ENCODE peak calls at places on chromosomes 7 and 10, in eight cellular contexts. Q, A, V, U, R, E, Z and F are unnamed samples.

GRCh38 chr7:127738859-127739258 is 86.9 kb downstream of the SND1 start:
- DNase-seq in Q (no peak), A (no peak), V (no peak), U (no peak), R (no peak), E (no peak), Z (no peak), F (no peak)

GRCh38 chr10:122010405-122011050 is 21.6 kb downstream of the TACC2 start:
- DNase-seq in Q (no peak), A (no peak), V (no peak), U (no peak), R (no peak), E (no peak), Z (no peak), F (no peak)

GRCh38 chr7:151076863-151077704 is 3.5 kb downstream of the FASTK start:
- DNase-seq in Q (peak), A (no peak), V (no peak), U (peak), R (no peak), E (no peak), Z (peak), F (no peak)

GRCh38 chr7:100867040-100867795 is at the start of gene TRIP6:
- DNase-seq in Q (peak), A (peak), V (peak), U (peak), R (peak), E (peak), Z (peak), F (peak)

GRCh38 chr10:28177944-28178637 is 124.8 kb downstream of the MPP7 start:
- DNase-seq in Q (no peak), A (no peak), V (no peak), U (no peak), R (no peak), E (no peak), Z (no peak), F (no peak)

GRCh38 chr10:125134916-125135770 is 25.2 kb downstream of the CTBP2 start:
- DNase-seq in Q (no peak), A (no peak), V (no peak), U (peak), R (no peak), E (peak), Z (no peak), F (no peak)

GRCh38 chr7:149414745-149415390 is 46.0 kb downstream of the ZNF777 start:
- DNase-seq in Q (no peak), A (no peak), V (peak), U (no peak), R (peak), E (no peak), Z (peak), F (no peak)

GRCh38 chr7:1287629-1288225 is 55.1 kb downstream of the UNCX start:
- DNase-seq in Q (no peak), A (no peak), V (no peak), U (no peak), R (no peak), E (no peak), Z (no peak), F (no peak)

GRCh38 chr10:266974-267425 is 131.7 kb downstream of the ZMYND11 start:
- DNase-seq in Q (peak), A (no peak), V (no peak), U (no peak), R (no peak), E (peak), Z (no peak), F (no peak)

GRCh38 chr7:738723-739454 is 11.8 kb upstream of the PRKAR1B start:
- DNase-seq in Q (no peak), A (no peak), V (no peak), U (peak), R (peak), E (no peak), Z (no peak), F (no peak)

GRCh38 chr7:6284461-6285360 is 12.3 kb upstream of the CYTH3 start:
- DNase-seq in Q (peak), A (peak), V (no peak), U (no peak), R (no peak), E (no peak), Z (no peak), F (no peak)

GRCh38 chr7:116836911-116837310 is 25.5 kb upstream of the CAPZA2 start:
- DNase-seq in Q (peak), A (peak), V (no peak), U (no peak), R (no peak), E (no peak), Z (no peak), F (no peak)

GRCh38 chr7:16356241-16356958 is 64.9 kb downstream of the CRPPA start:
- DNase-seq in Q (no peak), A (no peak), V (no peak), U (no peak), R (no peak), E (no peak), Z (no peak), F (no peak)

GRCh38 chr10:114684085-114684821 is 26.2 kb upstream of the ABLIM1 start:
- DNase-seq in Q (peak), A (no peak), V (peak), U (peak), R (peak), E (peak), Z (peak), F (peak)

GRCh38 chr7:272631-273030 is 17.3 kb upstream of the FOXL3 start:
- DNase-seq in Q (no peak), A (no peak), V (peak), U (no peak), R (no peak), E (no peak), Z (no peak), F (no peak)

GRCh38 chr7:70406419-70407189 is 725.3 kb upstream of the GALNT17 start:
- DNase-seq in Q (no peak), A (no peak), V (no peak), U (no peak), R (no peak), E (no peak), Z (no peak), F (no peak)

GRCh38 chr7:22295402-22296264 is 61.3 kb downstream of the RAPGEF5 start:
- DNase-seq in Q (no peak), A (no peak), V (no peak), U (no peak), R (no peak), E (no peak), Z (no peak), F (no peak)

GRCh38 chr10:71837085-71837827 is 13.8 kb downstream of the PSAP start:
- DNase-seq in Q (no peak), A (no peak), V (no peak), U (no peak), R (no peak), E (no peak), Z (no peak), F (no peak)

GRCh38 chr10:363152-363551 is 227.9 kb downstream of the ZMYND11 start:
- DNase-seq in Q (no peak), A (no peak), V (no peak), U (no peak), R (no peak), E (no peak), Z (no peak), F (no peak)

GRCh38 chr7:391411-391951 is 101.5 kb downstream of the FOXL3 start:
- DNase-seq in Q (no peak), A (no peak), V (no peak), U (peak), R (no peak), E (no peak), Z (no peak), F (no peak)

GRCh38 chr10:72088879-72089585 is 681 bp upstream of the SPOCK2 start:
- DNase-seq in Q (no peak), A (no peak), V (no peak), U (no peak), R (peak), E (no peak), Z (no peak), F (no peak)

GRCh38 chr7:21041666-21042065 is 255.0 kb upstream of the SP8 start:
- DNase-seq in Q (peak), A (no peak), V (no peak), U (no peak), R (no peak), E (no peak), Z (no peak), F (no peak)

GRCh38 chr7:21044913-21045312 is 258.2 kb upstream of the SP8 start:
- DNase-seq in Q (no peak), A (no peak), V (no peak), U (no peak), R (no peak), E (no peak), Z (no peak), F (no peak)

GRCh38 chr7:21044384-21044783 is 257.7 kb upstream of the SP8 start:
- DNase-seq in Q (peak), A (no peak), V (no peak), U (no peak), R (no peak), E (no peak), Z (no peak), F (no peak)

DNA sequence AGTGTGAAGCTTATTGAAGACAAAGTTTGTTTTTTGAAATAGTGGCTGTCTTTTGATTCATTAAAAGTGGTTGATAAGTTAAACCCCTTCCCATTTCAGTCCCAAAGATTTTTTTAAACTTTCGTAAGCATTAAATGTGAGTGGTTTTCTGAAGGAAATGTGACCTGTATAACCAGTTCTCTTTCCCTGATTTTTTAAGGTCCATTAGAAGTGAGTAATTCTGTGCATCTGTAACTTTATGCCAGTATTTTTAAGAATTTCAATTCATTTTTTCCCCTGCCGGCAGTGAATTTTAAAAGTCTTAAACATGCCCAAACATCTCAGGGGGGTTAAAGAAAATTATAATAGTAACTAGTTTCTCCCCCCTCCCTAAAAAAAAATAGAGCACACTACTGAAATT is 254.6 kb upstream of the SP8 start:
- DNase-seq in Q (peak), A (no peak), V (no peak), U (no peak), R (no peak), E (no peak), Z (no peak), F (no peak)
- H3K4me3 ChIP-seq in Q (no peak), A (no peak), V (no peak), U (no peak), R (no peak), E (no peak), Z (no peak), F (no peak)

GRCh38 chr7:113796557-113796956 is 122.3 kb downstream of the PPP1R3A start:
- DNase-seq in Q (no peak), A (no peak), V (no peak), U (no peak), R (no peak), E (no peak), Z (no peak), F (no peak)
- H3K27ac ChIP-seq in Q (no peak), A (no peak), V (no peak), U (no peak), R (no peak), E (no peak), Z (no peak), F (no peak)

GRCh38 chr10:34083567-34083966 is 731.5 kb downstream of the PARD3 start:
- DNase-seq in Q (no peak), A (no peak), V (no peak), U (no peak), R (no peak), E (no peak), Z (no peak), F (no peak)

GRCh38 chr10:34081347-34081743 is 733.8 kb downstream of the PARD3 start:
- DNase-seq in Q (no peak), A (no peak), V (no peak), U (no peak), R (no peak), E (no peak), Z (no peak), F (no peak)

GRCh38 chr10:34080485-34081346 is 734.4 kb downstream of the PARD3 start:
- DNase-seq in Q (no peak), A (no peak), V (no peak), U (no peak), R (no peak), E (peak), Z (peak), F (no peak)

GRCh38 chr10:34079702-34080484 is 735.2 kb downstream of the PARD3 start:
- DNase-seq in Q (no peak), A (no peak), V (no peak), U (no peak), R (no peak), E (no peak), Z (no peak), F (no peak)

DNA sequence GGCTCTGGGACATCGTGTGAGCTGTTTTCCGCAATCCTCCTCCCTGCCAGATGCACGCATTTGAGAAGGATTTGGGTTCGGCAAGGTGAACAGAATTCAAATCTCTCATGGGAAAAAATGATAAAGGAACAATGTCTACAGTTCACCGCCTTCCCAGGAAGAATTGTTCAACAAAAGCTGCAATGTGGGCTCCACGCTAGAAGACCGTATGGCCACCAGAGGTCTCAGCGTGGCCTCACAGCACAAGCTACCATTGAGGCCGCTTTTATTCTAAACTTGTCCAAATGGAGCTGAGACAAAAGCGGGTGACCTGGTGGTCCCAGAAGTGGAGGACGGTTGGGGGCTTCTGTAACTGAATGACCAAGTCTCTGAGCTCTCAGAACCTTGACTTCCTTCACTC is 733.1 kb downstream of the PARD3 start:
- DNase-seq in Q (peak), A (no peak), V (no peak), U (no peak), R (no peak), E (no peak), Z (no peak), F (no peak)
- TF ChIP-seq CTCF in Q (peak), A (peak), V (no peak), U (no peak), R (no peak), E (no peak), Z (no peak), F (no peak)

GRCh38 chr10:75396861-75397570 is 4.5 kb downstream of the ZNF503 start:
- DNase-seq in Q (peak), A (no peak), V (no peak), U (peak), R (no peak), E (peak), Z (peak), F (no peak)
- H3K4me3 ChIP-seq in Q (peak), A (peak), V (peak), U (peak), R (peak), E (peak), Z (peak), F (peak)

GRCh38 chr7:130993671-130994365 is 259.8 kb upstream of the KLF14 start:
- DNase-seq in Q (no peak), A (no peak), V (no peak), U (no peak), R (no peak), E (no peak), Z (no peak), F (no peak)
- H3K27ac ChIP-seq in Q (no peak), A (peak), V (peak), U (peak), R (peak), E (peak), Z (peak), F (peak)

DNA sequence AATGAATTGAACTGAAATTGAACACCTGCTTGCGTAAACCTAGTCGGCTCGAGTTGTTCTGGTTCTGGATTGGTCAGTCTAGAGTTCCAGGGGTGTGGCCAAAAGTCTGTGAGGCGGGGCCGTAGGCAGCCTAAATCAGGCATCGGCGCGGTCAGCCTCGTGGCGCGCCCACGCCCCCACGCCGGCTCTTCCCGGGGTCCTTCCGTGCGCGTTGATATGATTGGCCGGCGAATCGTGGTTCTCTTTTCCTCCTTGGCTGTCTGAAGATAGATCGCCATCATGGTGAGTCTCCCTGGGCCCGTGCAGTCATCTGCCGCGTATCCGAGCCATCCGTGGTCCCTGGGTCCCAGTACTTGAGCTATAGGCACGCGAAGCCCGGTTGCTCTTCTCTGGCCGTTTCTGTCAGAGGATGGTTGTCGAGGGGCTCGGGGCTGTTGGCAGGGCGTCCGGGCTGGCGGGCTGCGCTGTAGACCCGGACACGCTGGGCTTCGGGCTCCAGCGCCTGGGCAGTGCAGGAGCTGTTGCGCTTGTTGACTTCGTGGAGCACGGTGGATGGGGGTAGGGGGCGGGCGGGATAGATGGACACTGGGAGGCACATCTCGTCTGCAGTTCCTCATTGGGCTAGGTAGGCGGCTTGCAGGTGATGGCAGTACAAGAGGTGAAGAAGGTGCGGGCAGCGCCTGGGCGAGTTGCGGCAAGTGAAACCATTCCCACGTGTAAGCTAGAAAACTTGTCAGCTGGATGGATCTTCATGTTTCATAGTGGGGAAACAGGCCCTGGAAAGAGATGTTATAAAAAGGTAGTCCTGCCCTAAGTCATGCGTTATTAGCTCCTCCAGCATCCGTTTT is at the start of gene RPS24:
- DNase-seq in Q (peak), A (peak), V (peak), U (peak), R (peak), E (peak), Z (peak), F (peak)
- TF ChIP-seq CTCF in Q (no peak), A (no peak), V (no peak), U (no peak), R (no peak), E (no peak), Z (no peak), F (no peak)

GRCh38 chr10:63866747-63867140 is 345.5 kb downstream of the REEP3 start:
- DNase-seq in Q (peak), A (peak), V (no peak), U (no peak), R (no peak), E (no peak), Z (no peak), F (no peak)

GRCh38 chr10:63865210-63865609 is 344.0 kb downstream of the REEP3 start:
- DNase-seq in Q (no peak), A (no peak), V (no peak), U (no peak), R (no peak), E (no peak), Z (no peak), F (no peak)

GRCh38 chr10:63862860-63863259 is 341.7 kb downstream of the REEP3 start:
- DNase-seq in Q (no peak), A (no peak), V (no peak), U (no peak), R (no peak), E (no peak), Z (no peak), F (no peak)

GRCh38 chr10:63866075-63866746 is 345.0 kb downstream of the REEP3 start:
- DNase-seq in Q (peak), A (peak), V (no peak), U (no peak), R (peak), E (peak), Z (peak), F (no peak)
- H3K4me3 ChIP-seq in Q (peak), A (peak), V (no peak), U (no peak), R (no peak), E (no peak), Z (no peak), F (peak)

GRCh38 chr10:100163704-100164621 is 21.9 kb downstream of the ERLIN1 start:
- DNase-seq in Q (peak), A (no peak), V (no peak), U (no peak), R (no peak), E (no peak), Z (no peak), F (no peak)
- H3K27ac ChIP-seq in Q (no peak), A (no peak), V (no peak), U (no peak), R (no peak), E (no peak), Z (no peak), F (no peak)